ENCODE peak calls at places on chromosomes 5 and 9, in five cellular contexts. One of them, this sample, is unnamed.

GRCh38 chr5:82163459-82164108 is 114.6 kb downstream of the RPS23 start:
- DNase-seq in IMR-90: peak
- DNase-seq in body of pancreas: no peak
- DNase-seq in right lobe of liver: no peak
- DNase-seq in uterus: no peak
- DNase-seq in this sample: no peak

GRCh38 chr9:134175808-134176598 is 11.6 kb upstream of the RNU6ATAC start:
- DNase-seq in IMR-90: no peak
- DNase-seq in body of pancreas: no peak
- DNase-seq in right lobe of liver: peak
- DNase-seq in uterus: no peak
- DNase-seq in this sample: no peak

GRCh38 chr5:2163457-2163856 is 280.7 kb upstream of the IRX4 start:
- DNase-seq in IMR-90: no peak
- DNase-seq in body of pancreas: no peak
- DNase-seq in right lobe of liver: no peak
- DNase-seq in uterus: no peak
- DNase-seq in this sample: no peak

GRCh38 chr5:92629574-92629973 is 951.4 kb downstream of the NR2F1-AS1 start:
- DNase-seq in IMR-90: no peak
- DNase-seq in body of pancreas: no peak
- DNase-seq in right lobe of liver: no peak
- DNase-seq in uterus: no peak
- DNase-seq in this sample: no peak

GRCh38 chr5:131610198-131611063 is 24.6 kb downstream of the RAPGEF6 start:
- DNase-seq in IMR-90: peak
- DNase-seq in body of pancreas: no peak
- DNase-seq in right lobe of liver: no peak
- DNase-seq in uterus: no peak
- DNase-seq in this sample: no peak

GRCh38 chr5:58458851-58459275 is 1.0 kb downstream of the PLK2 start:
- DNase-seq in IMR-90: no peak
- DNase-seq in body of pancreas: no peak
- DNase-seq in right lobe of liver: no peak
- DNase-seq in uterus: no peak
- DNase-seq in this sample: no peak

GRCh38 chr5:180290568-180291233 is 1.2 kb downstream of the MAPK9 start:
- DNase-seq in IMR-90: no peak
- DNase-seq in body of pancreas: no peak
- DNase-seq in right lobe of liver: no peak
- DNase-seq in uterus: no peak
- DNase-seq in this sample: no peak

GRCh38 chr5:58469895-58470294 is 10.0 kb upstream of the PLK2 start:
- DNase-seq in IMR-90: no peak
- DNase-seq in body of pancreas: no peak
- DNase-seq in right lobe of liver: no peak
- DNase-seq in uterus: no peak
- DNase-seq in this sample: no peak

GRCh38 chr5:174608631-174609097 is 115.7 kb upstream of the MSX2 start:
- DNase-seq in IMR-90: no peak
- DNase-seq in body of pancreas: peak
- DNase-seq in right lobe of liver: peak
- DNase-seq in uterus: peak
- DNase-seq in this sample: peak

GRCh38 chr9:128065907-128066712 is 1.0 kb downstream of the NAIF1 start:
- DNase-seq in IMR-90: no peak
- DNase-seq in body of pancreas: no peak
- DNase-seq in right lobe of liver: no peak
- DNase-seq in uterus: no peak
- DNase-seq in this sample: peak

GRCh38 chr5:177311361-177311722 is 356 bp downstream of the MXD3 start:
- DNase-seq in IMR-90: no peak
- DNase-seq in body of pancreas: peak
- DNase-seq in right lobe of liver: no peak
- DNase-seq in uterus: no peak
- DNase-seq in this sample: peak

GRCh38 chr9:123399803-123400378 is 43.9 kb downstream of the CRB2 start:
- DNase-seq in IMR-90: no peak
- DNase-seq in body of pancreas: no peak
- DNase-seq in right lobe of liver: no peak
- DNase-seq in uterus: no peak
- DNase-seq in this sample: no peak

GRCh38 chr9:105148328-105149006 is 96.0 kb upstream of the SLC44A1 start:
- DNase-seq in IMR-90: no peak
- DNase-seq in body of pancreas: no peak
- DNase-seq in right lobe of liver: no peak
- DNase-seq in uterus: no peak
- DNase-seq in this sample: no peak

GRCh38 chr5:43401827-43402226 is 10.4 kb downstream of the CCL28 start:
- DNase-seq in IMR-90: peak
- DNase-seq in body of pancreas: no peak
- DNase-seq in right lobe of liver: no peak
- DNase-seq in uterus: no peak
- DNase-seq in this sample: no peak

GRCh38 chr5:68582284-68582683 is 366.7 kb downstream of the PIK3R1 start:
- DNase-seq in IMR-90: no peak
- DNase-seq in body of pancreas: no peak
- DNase-seq in right lobe of liver: no peak
- DNase-seq in uterus: no peak
- DNase-seq in this sample: no peak

GRCh38 chr5:9411142-9411541 is 134.7 kb downstream of the SEMA5A start:
- DNase-seq in IMR-90: no peak
- DNase-seq in body of pancreas: no peak
- DNase-seq in right lobe of liver: peak
- DNase-seq in uterus: no peak
- DNase-seq in this sample: no peak

GRCh38 chr9:120475341-120475740 is 104.6 kb downstream of the CDK5RAP2 start:
- DNase-seq in IMR-90: peak
- DNase-seq in body of pancreas: no peak
- DNase-seq in right lobe of liver: no peak
- DNase-seq in uterus: no peak
- DNase-seq in this sample: peak

GRCh38 chr5:66829826-66830225 is 233.6 kb downstream of the MAST4 start:
- DNase-seq in IMR-90: peak
- DNase-seq in body of pancreas: no peak
- DNase-seq in right lobe of liver: no peak
- DNase-seq in uterus: no peak
- DNase-seq in this sample: no peak

GRCh38 chr9:5957166-5957565 is 58.3 kb downstream of the RANBP6 start:
- DNase-seq in IMR-90: no peak
- DNase-seq in body of pancreas: no peak
- DNase-seq in right lobe of liver: no peak
- DNase-seq in uterus: no peak
- DNase-seq in this sample: no peak

GRCh38 chr9:78972303-78973002 is 599.3 kb upstream of the TLE4 start:
- DNase-seq in IMR-90: no peak
- DNase-seq in body of pancreas: no peak
- DNase-seq in right lobe of liver: no peak
- DNase-seq in uterus: no peak
- DNase-seq in this sample: no peak

GRCh38 chr9:127521919-127522304 is 70.6 kb downstream of the LRSAM1 start:
- DNase-seq in IMR-90: no peak
- DNase-seq in body of pancreas: peak
- DNase-seq in right lobe of liver: peak
- DNase-seq in uterus: no peak
- DNase-seq in this sample: no peak

GRCh38 chr5:64612349-64612961 is 77.8 kb upstream of the SHISAL2B start:
- DNase-seq in IMR-90: peak
- DNase-seq in body of pancreas: peak
- DNase-seq in right lobe of liver: no peak
- DNase-seq in uterus: no peak
- DNase-seq in this sample: no peak

GRCh38 chr9:134413890-134414731 is 87.9 kb downstream of the RXRA start:
- DNase-seq in IMR-90: peak
- DNase-seq in body of pancreas: peak
- DNase-seq in right lobe of liver: no peak
- DNase-seq in uterus: peak
- DNase-seq in this sample: no peak

GRCh38 chr9:2701070-2701469 is 16.2 kb upstream of the KCNV2 start:
- DNase-seq in IMR-90: no peak
- DNase-seq in body of pancreas: no peak
- DNase-seq in right lobe of liver: no peak
- DNase-seq in uterus: no peak
- DNase-seq in this sample: no peak

GRCh38 chr9:36862206-36863145 is 171.6 kb downstream of the PAX5 start:
- DNase-seq in IMR-90: peak
- DNase-seq in body of pancreas: peak
- DNase-seq in right lobe of liver: peak
- DNase-seq in uterus: no peak
- DNase-seq in this sample: no peak

DNA sequence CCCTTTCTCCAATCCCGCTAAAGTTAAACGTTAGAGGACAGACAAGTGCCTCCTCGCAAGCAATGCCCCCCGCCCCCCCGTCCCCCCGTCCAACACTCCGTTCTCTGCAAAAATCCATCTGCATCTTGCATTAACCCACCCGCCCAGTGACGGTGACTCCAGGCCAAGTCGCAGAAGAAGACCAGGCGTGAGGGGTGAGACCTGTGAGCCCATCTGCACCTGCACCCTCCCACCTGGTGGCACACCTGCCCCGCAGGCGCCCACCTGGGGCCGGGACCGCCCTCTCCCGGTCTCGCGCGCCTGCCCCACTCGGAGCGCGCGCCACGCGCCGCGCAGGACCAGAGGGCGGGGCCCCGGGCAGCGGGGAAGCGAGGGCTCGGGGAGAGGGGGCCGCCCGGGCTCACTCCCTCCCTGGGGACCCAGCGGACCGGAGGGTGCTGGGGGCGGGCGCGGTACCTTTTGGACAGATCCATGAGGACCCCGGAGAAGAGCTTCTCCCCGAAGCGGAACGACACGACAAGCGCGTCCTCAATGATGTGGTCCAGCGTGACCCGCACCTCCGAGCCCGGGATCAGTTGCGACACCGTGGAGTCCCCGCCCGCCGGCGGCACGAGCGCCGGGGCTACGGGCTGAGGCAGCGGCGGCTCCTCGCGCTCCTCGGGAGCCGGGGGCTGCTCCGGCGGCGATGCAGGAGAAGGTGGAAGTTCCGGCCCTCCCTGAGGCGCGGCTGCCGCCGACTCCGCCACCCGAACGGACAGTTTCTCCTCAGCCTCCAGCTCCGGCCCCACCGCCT is 705 bp downstream of the PWWP2A start:
- DNase-seq in IMR-90: no peak
- DNase-seq in body of pancreas: peak
- DNase-seq in right lobe of liver: peak
- DNase-seq in uterus: peak
- DNase-seq in this sample: peak
- TF ChIP-seq POLR2A in IMR-90: no peak
- TF ChIP-seq POLR2A in body of pancreas: no peak
- TF ChIP-seq POLR2A in right lobe of liver: no peak
- TF ChIP-seq POLR2A in uterus: no peak
- TF ChIP-seq POLR2A in this sample: no peak

GRCh38 chr9:35763803-35764202 is 9.7 kb upstream of the MSMP start:
- DNase-seq in IMR-90: no peak
- DNase-seq in body of pancreas: no peak
- DNase-seq in right lobe of liver: no peak
- DNase-seq in uterus: no peak
- DNase-seq in this sample: no peak
- TF ChIP-seq CTCF in IMR-90: no peak
- TF ChIP-seq CTCF in body of pancreas: no peak
- TF ChIP-seq CTCF in right lobe of liver: no peak
- TF ChIP-seq CTCF in uterus: no peak
- TF ChIP-seq CTCF in this sample: no peak

GRCh38 chr5:150122158-150122510 is 33.5 kb downstream of the PDGFRB start:
- DNase-seq in IMR-90: no peak
- DNase-seq in body of pancreas: no peak
- DNase-seq in right lobe of liver: peak
- DNase-seq in uterus: peak
- DNase-seq in this sample: no peak
- H3K4me3 ChIP-seq in IMR-90: no peak
- H3K4me3 ChIP-seq in body of pancreas: no peak
- H3K4me3 ChIP-seq in right lobe of liver: no peak
- H3K4me3 ChIP-seq in uterus: no peak
- H3K4me3 ChIP-seq in this sample: no peak

GRCh38 chr5:139392324-139392677 is 2.6 kb upstream of the MZB1 start:
- DNase-seq in IMR-90: no peak
- DNase-seq in body of pancreas: no peak
- DNase-seq in right lobe of liver: no peak
- DNase-seq in uterus: no peak
- DNase-seq in this sample: no peak

GRCh38 chr5:139391570-139392323 is 2.0 kb upstream of the MZB1 start:
- DNase-seq in IMR-90: peak
- DNase-seq in body of pancreas: no peak
- DNase-seq in right lobe of liver: peak
- DNase-seq in uterus: no peak
- DNase-seq in this sample: no peak

GRCh38 chr5:139393497-139394122 is 1.3 kb downstream of the PROB1 start:
- DNase-seq in IMR-90: no peak
- DNase-seq in body of pancreas: no peak
- DNase-seq in right lobe of liver: no peak
- DNase-seq in uterus: no peak
- DNase-seq in this sample: no peak

GRCh38 chr5:139394123-139394653 is 716 bp downstream of the PROB1 start:
- DNase-seq in IMR-90: no peak
- DNase-seq in body of pancreas: peak
- DNase-seq in right lobe of liver: no peak
- DNase-seq in uterus: peak
- DNase-seq in this sample: no peak

GRCh38 chr5:139392678-139393496 is 2.0 kb downstream of the PROB1 start:
- DNase-seq in IMR-90: no peak
- DNase-seq in body of pancreas: peak
- DNase-seq in right lobe of liver: peak
- DNase-seq in uterus: no peak
- DNase-seq in this sample: no peak
- TF ChIP-seq POLR2A in IMR-90: no peak
- TF ChIP-seq POLR2A in body of pancreas: no peak
- TF ChIP-seq POLR2A in right lobe of liver: no peak
- TF ChIP-seq POLR2A in uterus: no peak
- TF ChIP-seq POLR2A in this sample: no peak